ENCODE peak calls at places on chromosomes 4 and X, in five cellular contexts. Z, K, O, D and J are unnamed samples.

GRCh38 chr4:8307714-8308113 is 38.2 kb downstream of the HTRA3 start:
- DNase-seq in Z (no peak), K (no peak), O (no peak), D (peak), J (no peak)

GRCh38 chr4:6643141-6643847 is 2.8 kb downstream of the MRFAP1 start:
- DNase-seq in Z (no peak), K (no peak), O (no peak), D (no peak), J (no peak)

GRCh38 chrX:109373468-109373867 is 108.4 kb downstream of the GUCY2F start:
- DNase-seq in Z (no peak), K (no peak), O (no peak), D (no peak), J (no peak)

GRCh38 chrX:134469481-134469880 is 9.5 kb downstream of the HPRT1 start:
- DNase-seq in Z (no peak), K (no peak), O (no peak), D (no peak), J (no peak)

GRCh38 chr4:174177536-174177935 is 105.9 kb downstream of the FBXO8 start:
- DNase-seq in Z (no peak), K (no peak), O (no peak), D (no peak), J (no peak)

GRCh38 chr4:88003261-88003660 is 4.2 kb upstream of the PKD2 start:
- DNase-seq in Z (no peak), K (no peak), O (no peak), D (no peak), J (no peak)

GRCh38 chr4:8905236-8905772 is 33.7 kb upstream of the HMX1 start:
- DNase-seq in Z (no peak), K (no peak), O (peak), D (peak), J (no peak)

GRCh38 chr4:89254847-89255246 is 52.8 kb downstream of the GPRIN3 start:
- DNase-seq in Z (peak), K (peak), O (peak), D (peak), J (peak)

GRCh38 chr4:163385466-163385865 is 41.8 kb downstream of the NPY5R start:
- DNase-seq in Z (no peak), K (no peak), O (no peak), D (peak), J (no peak)

GRCh38 chr4:73309211-73309610 is 50.6 kb upstream of the ANKRD17 start:
- DNase-seq in Z (no peak), K (no peak), O (no peak), D (no peak), J (no peak)

DNA sequence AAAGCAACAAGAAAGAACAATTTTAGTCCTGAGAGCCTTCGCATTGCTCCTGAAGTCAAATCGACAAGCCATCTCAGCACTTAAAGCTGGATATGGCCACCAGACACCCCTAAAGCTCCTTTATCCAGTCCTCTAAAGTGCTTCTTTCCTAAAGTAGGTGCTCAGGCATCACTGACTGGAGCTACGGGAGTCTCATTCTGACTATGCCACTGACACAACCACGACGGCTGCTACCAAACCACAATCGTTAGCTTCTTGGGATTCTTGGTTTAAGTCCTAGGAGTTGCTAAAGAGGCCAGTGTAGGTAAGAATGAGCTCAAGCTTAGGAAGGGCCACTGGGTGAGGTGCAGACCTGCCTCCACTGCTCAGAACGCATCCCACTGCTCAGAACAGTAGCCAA is 1.0 kb downstream of the SLC10A6 start:
- DNase-seq in Z (no peak), K (no peak), O (no peak), D (peak), J (no peak)
- H3K9ac ChIP-seq in Z (no peak), K (no peak), O (no peak), D (no peak), J (no peak)

GRCh38 chrX:13252726-13253125 is 67.1 kb downstream of the ATXN3L start:
- DNase-seq in Z (no peak), K (no peak), O (no peak), D (no peak), J (no peak)

GRCh38 chrX:13253223-13253622 is 66.6 kb downstream of the ATXN3L start:
- DNase-seq in Z (no peak), K (no peak), O (no peak), D (no peak), J (no peak)

GRCh38 chrX:13254076-13254785 is 65.6 kb downstream of the ATXN3L start:
- DNase-seq in Z (no peak), K (peak), O (no peak), D (no peak), J (no peak)

GRCh38 chrX:13256562-13256961 is 63.3 kb downstream of the ATXN3L start:
- DNase-seq in Z (no peak), K (no peak), O (no peak), D (no peak), J (no peak)

GRCh38 chrX:13254870-13255269 is 65.0 kb downstream of the ATXN3L start:
- DNase-seq in Z (no peak), K (no peak), O (no peak), D (no peak), J (no peak)
- H3K9ac ChIP-seq in Z (no peak), K (no peak), O (no peak), D (no peak), J (no peak)

GRCh38 chrX:153819398-153820083 is 10.8 kb downstream of the PDZD4 start:
- DNase-seq in Z (no peak), K (no peak), O (peak), D (peak), J (no peak)
- H3K9ac ChIP-seq in Z (peak), K (peak), O (peak), D (peak), J (peak)

GRCh38 chr4:122777846-122778501 is 45.5 kb downstream of the BBS12 start:
- DNase-seq in Z (no peak), K (no peak), O (no peak), D (no peak), J (no peak)

GRCh38 chr4:122775987-122776836 is 43.7 kb downstream of the BBS12 start:
- DNase-seq in Z (no peak), K (no peak), O (no peak), D (peak), J (no peak)

GRCh38 chr4:122773021-122773420 is 40.5 kb downstream of the BBS12 start:
- DNase-seq in Z (no peak), K (no peak), O (no peak), D (no peak), J (no peak)

GRCh38 chr4:122775039-122775438 is 42.5 kb downstream of the BBS12 start:
- DNase-seq in Z (no peak), K (no peak), O (no peak), D (no peak), J (no peak)

DNA sequence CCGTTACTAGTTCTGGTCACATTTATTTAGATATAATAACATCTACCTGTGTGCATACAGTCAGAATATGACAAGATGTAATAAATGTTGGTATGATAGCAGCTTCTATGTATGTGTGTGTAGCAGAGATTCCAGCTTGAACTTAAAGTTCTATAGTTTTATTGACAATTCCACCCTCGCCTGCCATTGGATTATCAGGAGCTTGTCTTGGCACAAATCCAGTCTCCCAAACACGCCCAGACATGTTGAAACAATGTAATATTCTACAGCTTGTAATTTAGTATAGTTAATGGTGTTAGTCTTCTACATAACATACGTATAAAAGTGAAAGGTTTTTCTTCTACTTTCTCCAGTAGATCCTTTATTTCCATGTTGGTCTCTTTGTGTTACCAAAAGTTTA is 44.4 kb downstream of the BBS12 start:
- DNase-seq in Z (no peak), K (no peak), O (no peak), D (no peak), J (peak)
- H3K9ac ChIP-seq in Z (no peak), K (no peak), O (peak), D (no peak), J (no peak)

GRCh38 chr4:59825104-59825503 is 1375.0 kb upstream of the ADGRL3 start:
- DNase-seq in Z (no peak), K (no peak), O (no peak), D (no peak), J (no peak)
- H3K9ac ChIP-seq in Z (no peak), K (no peak), O (no peak), D (no peak), J (no peak)

GRCh38 chr4:112076919-112077608 is 68.2 kb upstream of the FAM241A start:
- DNase-seq in Z (no peak), K (no peak), O (no peak), D (no peak), J (no peak)
- H3K9ac ChIP-seq in Z (no peak), K (no peak), O (no peak), D (no peak), J (no peak)

GRCh38 chrX:124651031-124651430 is 304.7 kb downstream of the SH2D1A start:
- DNase-seq in Z (no peak), K (no peak), O (no peak), D (no peak), J (no peak)
- H3K9ac ChIP-seq in Z (no peak), K (no peak), O (no peak), D (no peak), J (no peak)

GRCh38 chrX:15874672-15875071 is 20.1 kb upstream of the AP1S2 start:
- DNase-seq in Z (no peak), K (no peak), O (no peak), D (no peak), J (no peak)

GRCh38 chrX:15866141-15866540 is 11.5 kb upstream of the AP1S2 start:
- DNase-seq in Z (no peak), K (no peak), O (no peak), D (no peak), J (no peak)

GRCh38 chrX:15864629-15865028 is 10.0 kb upstream of the AP1S2 start:
- DNase-seq in Z (no peak), K (no peak), O (no peak), D (no peak), J (no peak)

GRCh38 chrX:15873566-15873965 is 19.0 kb upstream of the AP1S2 start:
- DNase-seq in Z (no peak), K (no peak), O (no peak), D (no peak), J (no peak)

GRCh38 chrX:15869695-15870094 is 15.1 kb upstream of the AP1S2 start:
- DNase-seq in Z (no peak), K (no peak), O (no peak), D (no peak), J (no peak)
- H3K9ac ChIP-seq in Z (no peak), K (no peak), O (no peak), D (no peak), J (no peak)

DNA sequence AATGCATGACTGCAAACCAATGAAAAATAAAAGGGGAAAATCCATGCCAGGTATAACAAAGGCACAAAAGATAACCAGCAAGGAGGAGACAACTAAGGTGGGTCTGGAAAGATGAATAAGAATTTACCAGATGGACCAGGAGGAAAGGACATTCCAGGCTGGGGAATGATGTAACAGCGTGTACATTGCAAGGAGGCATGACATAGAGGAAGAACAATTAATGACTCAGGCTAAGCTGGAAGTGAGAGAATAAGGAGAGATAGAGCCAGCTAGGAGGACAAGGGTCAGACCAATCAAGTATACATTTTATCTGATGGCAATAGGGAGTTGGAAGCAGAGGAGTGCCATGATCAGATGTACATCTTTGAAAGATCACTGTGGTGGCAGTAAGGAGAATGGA is 57.0 kb downstream of the MTMR8 start:
- DNase-seq in Z (no peak), K (no peak), O (no peak), D (no peak), J (no peak)
- H3K9ac ChIP-seq in Z (no peak), K (no peak), O (no peak), D (no peak), J (no peak)

GRCh38 chrX:331772-332495 is 13.3 kb upstream of the GTPBP6 start:
- DNase-seq in Z (no peak), K (no peak), O (no peak), D (no peak), J (no peak)

GRCh38 chrX:332916-333610 is 14.5 kb upstream of the GTPBP6 start:
- DNase-seq in Z (no peak), K (no peak), O (no peak), D (no peak), J (no peak)

GRCh38 chrX:332496-332860 is 13.9 kb upstream of the GTPBP6 start:
- DNase-seq in Z (no peak), K (no peak), O (no peak), D (no peak), J (no peak)

GRCh38 chrX:330726-331144 is 12.1 kb upstream of the GTPBP6 start:
- DNase-seq in Z (no peak), K (no peak), O (peak), D (no peak), J (no peak)

DNA sequence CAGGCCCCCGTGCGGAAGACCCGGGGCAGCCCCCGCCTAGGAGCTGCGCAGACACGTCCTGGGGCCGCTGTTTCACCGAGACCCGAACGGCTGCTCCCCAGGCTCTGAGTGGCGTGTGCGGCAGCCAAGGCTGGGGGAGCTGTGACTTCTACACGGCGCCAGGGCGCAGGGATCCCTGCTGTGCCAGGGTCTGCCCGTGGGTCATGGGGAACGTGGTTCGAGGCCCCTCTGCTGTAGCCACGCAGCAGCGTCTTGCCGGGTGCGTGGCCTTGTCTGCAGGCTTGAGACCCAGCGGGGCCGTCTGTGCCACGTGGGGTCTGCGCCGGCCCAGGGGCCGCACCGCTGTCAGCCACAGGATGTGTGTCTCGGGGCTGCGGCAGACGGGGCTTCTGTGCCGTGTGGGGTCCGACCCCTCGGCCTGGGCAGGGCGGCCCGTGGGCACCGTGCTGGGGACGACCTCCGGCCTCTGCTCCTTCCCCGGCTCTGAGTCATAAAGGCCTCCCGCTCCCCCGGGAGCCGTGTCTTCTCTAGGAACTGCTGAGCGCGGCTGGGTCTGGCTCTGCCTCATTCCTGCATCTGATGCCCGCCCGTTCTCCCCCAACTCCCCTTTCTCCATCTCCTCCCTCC is 12.7 kb upstream of the GTPBP6 start:
- DNase-seq in Z (peak), K (no peak), O (peak), D (peak), J (no peak)
- H3K9ac ChIP-seq in Z (peak), K (no peak), O (no peak), D (no peak), J (no peak)